ENCODE peak calls at places on chromosomes 5 and 9, in nine cellular contexts. A is SHP77; Y is ovary; N is tibial nerve; C is neural crest cell; O is choroid plexus epithelial cell; L is activated CD8-positive, alpha-beta memory T cell treated with anti-CD3 and anti-CD28 coated beads for 4 hours; Q is GM13976; F is Right ventricle myocardium inferior. B is an unnamed sample.

GRCh38 chr5:155140646-155141045 is 127.1 kb downstream of the KIF4B start:
- DNase-seq in A (no peak), Y (no peak), N (no peak), C (no peak), O (no peak), L (no peak), Q (no peak), F (no peak), B (no peak)

GRCh38 chr5:89421035-89421434 is 538.1 kb upstream of the MEF2C start:
- DNase-seq in A (no peak), Y (no peak), N (no peak), C (no peak), O (peak), L (no peak), Q (no peak), F (no peak), B (peak)

GRCh38 chr9:93084471-93084881 is 11.5 kb upstream of the CARD19 start:
- DNase-seq in A (no peak), Y (peak), N (no peak), C (no peak), O (no peak), L (no peak), Q (no peak), F (no peak), B (no peak)

GRCh38 chr5:159874308-159874707 is 42.0 kb upstream of the ADRA1B start:
- DNase-seq in A (no peak), Y (no peak), N (no peak), C (no peak), O (peak), L (no peak), Q (no peak), F (no peak), B (no peak)

GRCh38 chr5:145903113-145903512 is 30.3 kb upstream of the GRXCR2 start:
- DNase-seq in A (no peak), Y (no peak), N (no peak), C (no peak), O (peak), L (no peak), Q (no peak), F (no peak), B (no peak)

GRCh38 chr5:80245986-80246781 is 9.7 kb downstream of the SERINC5 start:
- DNase-seq in A (no peak), Y (no peak), N (no peak), C (no peak), O (peak), L (no peak), Q (no peak), F (no peak), B (peak)

GRCh38 chr5:80569961-80570786 is at the start of gene ANKRD34B:
- DNase-seq in A (no peak), Y (no peak), N (no peak), C (peak), O (peak), L (no peak), Q (peak), F (peak), B (peak)

GRCh38 chr5:142977363-142978051 is 207.3 kb downstream of the ARHGAP26 start:
- DNase-seq in A (no peak), Y (no peak), N (peak), C (no peak), O (peak), L (peak), Q (peak), F (no peak), B (no peak)